ENCODE peak calls at places on chromosomes 6 and 20, in seven cellular contexts. M, C, Q, Y, I, K and X are unnamed samples.

GRCh38 chr20:36629719-36630340 is 16.2 kb downstream of the SLA2 start:
- DNase-seq in Q (no peak), I (no peak), C (no peak), M (no peak), K (no peak), Y (no peak), X (no peak)

GRCh38 chr20:62496525-62497218 is 20.9 kb upstream of the GATA5 start:
- DNase-seq in Q (no peak), C (no peak), M (no peak), Y (no peak), I (no peak), K (no peak), X (no peak)

GRCh38 chr20:32339116-32339515 is 19.0 kb upstream of the ASXL1 start:
- DNase-seq in Y (no peak), I (no peak), C (no peak), Q (no peak), M (no peak), K (no peak), X (no peak)

GRCh38 chr6:86017236-86017635 is 374.6 kb upstream of the SYNCRIP start:
- DNase-seq in I (no peak), C (no peak), Q (no peak), M (no peak), K (no peak), Y (no peak), X (no peak)

GRCh38 chr6:43584892-43585570 is 9.0 kb downstream of the POLH start:
- DNase-seq in I (no peak), Y (no peak), C (peak), K (no peak), M (no peak), Q (no peak), X (no peak)

GRCh38 chr6:108492131-108492766 is 68.5 kb upstream of the FOXO3 start:
- DNase-seq in K (no peak), C (peak), Y (peak), I (peak), Q (no peak), M (no peak), X (no peak)

GRCh38 chr6:11009353-11009752 is 34.8 kb downstream of the ELOVL2 start:
- DNase-seq in I (peak), K (no peak), M (no peak), C (peak), Q (no peak), Y (peak), X (no peak)

GRCh38 chr6:30720738-30721197 is 616 bp downstream of the TUBB start:
- DNase-seq in K (peak), Y (peak), Q (no peak), M (peak), I (no peak), C (peak), X (no peak)

GRCh38 chr6:149134531-149134933 is 183.0 kb upstream of the TAB2 start:
- DNase-seq in M (no peak), Q (no peak), Y (peak), I (no peak), C (no peak), K (no peak), X (no peak)

GRCh38 chr20:21033817-21034216 is 72.3 kb downstream of the LINC00237 start:
- DNase-seq in M (no peak), I (no peak), Y (no peak), Q (no peak), C (no peak), K (no peak), X (no peak)

GRCh38 chr20:48012401-48012974 is 227.2 kb upstream of the SULF2 start:
- DNase-seq in I (peak), K (no peak), C (peak), M (no peak), Q (no peak), Y (peak), X (peak)

GRCh38 chr6:44058617-44059358 is 68.5 kb downstream of the MRPL14 start:
- DNase-seq in Q (no peak), Y (peak), I (peak), K (peak), M (peak), C (peak), X (peak)

GRCh38 chr6:33957391-33958207 is 153.8 kb upstream of the MLN start:
- DNase-seq in C (no peak), M (no peak), Q (no peak), I (no peak), Y (no peak), K (no peak), X (no peak)